ENCODE peak calls at places on chromosomes 3 and 15, in nine cellular contexts. Z is breast epithelium; A is NCI-H1092 treated with DMSO at 0.1 percent for 48 hours; U is NCI-H510A treated with DMSO at 0.1 percent for 48 hours; N is aorta; B is H7; O is mucosa of descending colon; E is stimulated activated CD8-positive, alpha-beta memory T cell treated with anti-CD3 and anti-CD28 coated beads, Interleukin-15, amount 100 ng/mL, for 4 hours; C is cerebellar cortex. P is an unnamed sample.
A peak's percentile ranks its signal among the peaks of the same experiment; 100 is the strongest.

GRCh38 chr3:7536510-7536909 is 675.6 kb downstream of the GRM7 start:
- DNase-seq in C (no peak), E (no peak), Z (no peak), A (no peak), B (no peak), O (no peak), N (peak; percentile 75), U (peak; percentile 46), P (no peak)

GRCh38 chr15:34721802-34722795 is 32.7 kb downstream of the GJD2 start:
- DNase-seq in E (no peak), Z (no peak), N (peak; percentile 92), A (peak; percentile 69), B (peak; percentile 83), O (no peak), C (peak; percentile 89), U (peak; percentile 55), P (peak; percentile 23)

GRCh38 chr15:88981244-88982215 is 68.4 kb upstream of the MFGE8 start:
- DNase-seq in N (no peak), C (no peak), O (no peak), B (no peak), A (no peak), Z (no peak), U (no peak), E (no peak), P (no peak)

GRCh38 chr15:54045397-54045796 is 67.2 kb downstream of the UNC13C start:
- DNase-seq in O (no peak), A (no peak), Z (no peak), U (no peak), B (peak; percentile 7), N (no peak), C (no peak), E (no peak), P (no peak)

GRCh38 chr3:128395500-128396125 is 71.1 kb downstream of the DNAJB8 start:
- DNase-seq in B (no peak), N (no peak), O (no peak), A (no peak), E (no peak), Z (no peak), U (no peak), C (peak; percentile 45), P (peak; percentile 56)

GRCh38 chr3:106341090-106341489 is 472.3 kb upstream of the CBLB start:
- DNase-seq in A (peak; percentile 27), N (no peak), Z (no peak), C (no peak), U (no peak), O (no peak), E (no peak), B (no peak), P (no peak)

GRCh38 chr3:178699810-178700209 is 163.6 kb downstream of the KCNMB2 start:
- DNase-seq in U (no peak), E (no peak), Z (no peak), C (no peak), A (no peak), N (no peak), B (no peak), O (no peak), P (no peak)

GRCh38 chr3:36060950-36061349 is 319.4 kb upstream of the STAC start:
- DNase-seq in B (no peak), N (no peak), Z (no peak), A (peak; percentile 68), O (no peak), U (no peak), E (no peak), C (peak; percentile 24), P (no peak)

GRCh38 chr3:31704651-31705179 is 172.0 kb downstream of the STT3B start:
- DNase-seq in N (peak; percentile 83), O (peak; percentile 67), E (no peak), B (no peak), Z (peak; percentile 75), A (no peak), U (peak; percentile 12), C (no peak), P (peak; percentile 10)

GRCh38 chr15:66615175-66615495 is 49.3 kb upstream of the LCTL start:
- DNase-seq in Z (no peak), O (no peak), A (no peak), B (no peak), U (no peak), C (no peak), N (no peak), E (no peak), P (no peak)

GRCh38 chr3:126151562-126152302 is 28.7 kb downstream of the ALDH1L1 start:
- DNase-seq in O (peak; percentile 28), N (peak; percentile 42), Z (no peak), A (no peak), E (no peak), C (no peak), B (peak; percentile 9), U (no peak), P (no peak)

GRCh38 chr3:195897081-195897852 is 11.1 kb downstream of the TNK2 start:
- DNase-seq in Z (no peak), C (peak; percentile 68), N (peak; percentile 81), U (no peak), O (no peak), B (peak; percentile 56), A (peak; percentile 24), E (no peak), P (no peak)

GRCh38 chr3:148379763-148380162 is 317.9 kb upstream of the AGTR1 start:
- DNase-seq in Z (no peak), A (peak; percentile 9), U (peak; percentile 66), C (peak; percentile 68), O (no peak), N (no peak), E (no peak), B (peak; percentile 9), P (peak; percentile 34)

GRCh38 chr3:110419096-110419495 is 652.5 kb upstream of the NECTIN3 start:
- DNase-seq in E (no peak), A (no peak), O (no peak), U (no peak), B (no peak), Z (no peak), N (no peak), C (no peak), P (no peak)

GRCh38 chr15:71804695-71805470 is 5.5 kb upstream of the NR2E3 start:
- DNase-seq in O (no peak), U (no peak), E (no peak), Z (no peak), C (no peak), N (no peak), A (no peak), B (no peak), P (no peak)

P was measured in cerebellum.